ENCODE peak calls at places on chromosomes 2 and 18, in ten cellular contexts. One of them, this sample, is unnamed.

GRCh38 chr18:45248240-45248903 is 366.9 kb upstream of the SLC14A2 start:
- ATAC-seq in left cardiac atrium: peak
- ATAC-seq in activated CD8-positive, alpha-beta T cell treated with anti-CD3 and anti-CD28 coated beads, Interleukin-2, amount 10 ng/mL, durations not matched to agents 7 days and 5 days: no peak
- ATAC-seq in foreskin keratinocyte: no peak
- ATAC-seq in right lobe of liver: peak
- ATAC-seq in pancreas: peak
- ATAC-seq in HepG2: no peak
- ATAC-seq in activated CD4-positive, CD25-positive, alpha-beta regulatory T cell treated with anti-CD3 and anti-CD28 coated beads, Interleukin-2, amount 50 U/mL, for 24 hours: no peak
- ATAC-seq in right cardiac atrium: peak
- ATAC-seq in naive thymus-derived CD8-positive, alpha-beta T cell: no peak
- ATAC-seq in this sample: no peak

GRCh38 chr2:171878481-171878993 is 15.5 kb downstream of the SLC25A12 start:
- ATAC-seq in activated CD8-positive, alpha-beta T cell treated with anti-CD3 and anti-CD28 coated beads, Interleukin-2, amount 10 ng/mL, durations not matched to agents 7 days and 5 days: no peak
- ATAC-seq in right cardiac atrium: peak
- ATAC-seq in left cardiac atrium: peak
- ATAC-seq in naive thymus-derived CD8-positive, alpha-beta T cell: no peak
- ATAC-seq in activated CD4-positive, CD25-positive, alpha-beta regulatory T cell treated with anti-CD3 and anti-CD28 coated beads, Interleukin-2, amount 50 U/mL, for 24 hours: no peak
- ATAC-seq in foreskin keratinocyte: peak
- ATAC-seq in HepG2: peak
- ATAC-seq in pancreas: peak
- ATAC-seq in right lobe of liver: no peak
- ATAC-seq in this sample: no peak

GRCh38 chr2:18991177-18992168 is 366.9 kb downstream of the OSR1 start:
- ATAC-seq in right lobe of liver: peak
- ATAC-seq in left cardiac atrium: peak
- ATAC-seq in HepG2: no peak
- ATAC-seq in foreskin keratinocyte: peak
- ATAC-seq in naive thymus-derived CD8-positive, alpha-beta T cell: no peak
- ATAC-seq in activated CD8-positive, alpha-beta T cell treated with anti-CD3 and anti-CD28 coated beads, Interleukin-2, amount 10 ng/mL, durations not matched to agents 7 days and 5 days: no peak
- ATAC-seq in pancreas: peak
- ATAC-seq in activated CD4-positive, CD25-positive, alpha-beta regulatory T cell treated with anti-CD3 and anti-CD28 coated beads, Interleukin-2, amount 50 U/mL, for 24 hours: no peak
- ATAC-seq in right cardiac atrium: peak
- ATAC-seq in this sample: no peak

GRCh38 chr2:26740890-26741302 is 23.2 kb upstream of the SLC35F6 start:
- ATAC-seq in right lobe of liver: no peak
- ATAC-seq in HepG2: no peak
- ATAC-seq in foreskin keratinocyte: peak
- ATAC-seq in pancreas: no peak
- ATAC-seq in naive thymus-derived CD8-positive, alpha-beta T cell: peak
- ATAC-seq in activated CD4-positive, CD25-positive, alpha-beta regulatory T cell treated with anti-CD3 and anti-CD28 coated beads, Interleukin-2, amount 50 U/mL, for 24 hours: peak
- ATAC-seq in right cardiac atrium: no peak
- ATAC-seq in left cardiac atrium: peak
- ATAC-seq in activated CD8-positive, alpha-beta T cell treated with anti-CD3 and anti-CD28 coated beads, Interleukin-2, amount 10 ng/mL, durations not matched to agents 7 days and 5 days: peak
- ATAC-seq in this sample: peak

GRCh38 chr2:223956267-223956666 is 996 bp upstream of the MRPL44 start:
- ATAC-seq in activated CD8-positive, alpha-beta T cell treated with anti-CD3 and anti-CD28 coated beads, Interleukin-2, amount 10 ng/mL, durations not matched to agents 7 days and 5 days: no peak
- ATAC-seq in naive thymus-derived CD8-positive, alpha-beta T cell: no peak
- ATAC-seq in pancreas: no peak
- ATAC-seq in HepG2: no peak
- ATAC-seq in activated CD4-positive, CD25-positive, alpha-beta regulatory T cell treated with anti-CD3 and anti-CD28 coated beads, Interleukin-2, amount 50 U/mL, for 24 hours: no peak
- ATAC-seq in foreskin keratinocyte: peak
- ATAC-seq in right cardiac atrium: no peak
- ATAC-seq in right lobe of liver: no peak
- ATAC-seq in left cardiac atrium: no peak
- ATAC-seq in this sample: no peak

GRCh38 chr2:148540022-148540421 is 104.5 kb upstream of the EPC2 start:
- ATAC-seq in right cardiac atrium: no peak
- ATAC-seq in left cardiac atrium: no peak
- ATAC-seq in HepG2: peak
- ATAC-seq in foreskin keratinocyte: no peak
- ATAC-seq in right lobe of liver: peak
- ATAC-seq in activated CD4-positive, CD25-positive, alpha-beta regulatory T cell treated with anti-CD3 and anti-CD28 coated beads, Interleukin-2, amount 50 U/mL, for 24 hours: no peak
- ATAC-seq in naive thymus-derived CD8-positive, alpha-beta T cell: peak
- ATAC-seq in activated CD8-positive, alpha-beta T cell treated with anti-CD3 and anti-CD28 coated beads, Interleukin-2, amount 10 ng/mL, durations not matched to agents 7 days and 5 days: peak
- ATAC-seq in pancreas: no peak
- ATAC-seq in this sample: no peak

GRCh38 chr2:24539258-24539657 is 48.2 kb downstream of the NCOA1 start:
- ATAC-seq in activated CD4-positive, CD25-positive, alpha-beta regulatory T cell treated with anti-CD3 and anti-CD28 coated beads, Interleukin-2, amount 50 U/mL, for 24 hours: no peak
- ATAC-seq in naive thymus-derived CD8-positive, alpha-beta T cell: no peak
- ATAC-seq in right lobe of liver: no peak
- ATAC-seq in activated CD8-positive, alpha-beta T cell treated with anti-CD3 and anti-CD28 coated beads, Interleukin-2, amount 10 ng/mL, durations not matched to agents 7 days and 5 days: no peak
- ATAC-seq in right cardiac atrium: no peak
- ATAC-seq in foreskin keratinocyte: no peak
- ATAC-seq in HepG2: no peak
- ATAC-seq in pancreas: no peak
- ATAC-seq in left cardiac atrium: no peak
- ATAC-seq in this sample: no peak

GRCh38 chr2:12824771-12825363 is 108.1 kb downstream of the TRIB2 start:
- ATAC-seq in activated CD8-positive, alpha-beta T cell treated with anti-CD3 and anti-CD28 coated beads, Interleukin-2, amount 10 ng/mL, durations not matched to agents 7 days and 5 days: no peak
- ATAC-seq in naive thymus-derived CD8-positive, alpha-beta T cell: no peak
- ATAC-seq in right lobe of liver: peak
- ATAC-seq in activated CD4-positive, CD25-positive, alpha-beta regulatory T cell treated with anti-CD3 and anti-CD28 coated beads, Interleukin-2, amount 50 U/mL, for 24 hours: no peak
- ATAC-seq in foreskin keratinocyte: no peak
- ATAC-seq in pancreas: peak
- ATAC-seq in HepG2: no peak
- ATAC-seq in left cardiac atrium: peak
- ATAC-seq in right cardiac atrium: peak
- ATAC-seq in this sample: no peak

GRCh38 chr2:237882510-237883481 is 23.4 kb downstream of the RAMP1 start:
- ATAC-seq in activated CD4-positive, CD25-positive, alpha-beta regulatory T cell treated with anti-CD3 and anti-CD28 coated beads, Interleukin-2, amount 50 U/mL, for 24 hours: no peak
- ATAC-seq in left cardiac atrium: no peak
- ATAC-seq in right lobe of liver: no peak
- ATAC-seq in pancreas: peak
- ATAC-seq in right cardiac atrium: no peak
- ATAC-seq in foreskin keratinocyte: no peak
- ATAC-seq in naive thymus-derived CD8-positive, alpha-beta T cell: no peak
- ATAC-seq in activated CD8-positive, alpha-beta T cell treated with anti-CD3 and anti-CD28 coated beads, Interleukin-2, amount 10 ng/mL, durations not matched to agents 7 days and 5 days: no peak
- ATAC-seq in HepG2: no peak
- ATAC-seq in this sample: no peak

GRCh38 chr2:184698476-184698875 is 100.1 kb downstream of the ZNF804A start:
- ATAC-seq in activated CD4-positive, CD25-positive, alpha-beta regulatory T cell treated with anti-CD3 and anti-CD28 coated beads, Interleukin-2, amount 50 U/mL, for 24 hours: no peak
- ATAC-seq in foreskin keratinocyte: no peak
- ATAC-seq in activated CD8-positive, alpha-beta T cell treated with anti-CD3 and anti-CD28 coated beads, Interleukin-2, amount 10 ng/mL, durations not matched to agents 7 days and 5 days: no peak
- ATAC-seq in pancreas: no peak
- ATAC-seq in left cardiac atrium: no peak
- ATAC-seq in right lobe of liver: no peak
- ATAC-seq in naive thymus-derived CD8-positive, alpha-beta T cell: no peak
- ATAC-seq in right cardiac atrium: no peak
- ATAC-seq in HepG2: no peak
- ATAC-seq in this sample: no peak

GRCh38 chr2:230907361-230908093 is 17.5 kb downstream of the GPR55 start:
- ATAC-seq in foreskin keratinocyte: no peak
- ATAC-seq in activated CD8-positive, alpha-beta T cell treated with anti-CD3 and anti-CD28 coated beads, Interleukin-2, amount 10 ng/mL, durations not matched to agents 7 days and 5 days: no peak
- ATAC-seq in naive thymus-derived CD8-positive, alpha-beta T cell: no peak
- ATAC-seq in left cardiac atrium: no peak
- ATAC-seq in HepG2: no peak
- ATAC-seq in right lobe of liver: no peak
- ATAC-seq in activated CD4-positive, CD25-positive, alpha-beta regulatory T cell treated with anti-CD3 and anti-CD28 coated beads, Interleukin-2, amount 50 U/mL, for 24 hours: no peak
- ATAC-seq in right cardiac atrium: no peak
- ATAC-seq in pancreas: no peak
- ATAC-seq in this sample: no peak

GRCh38 chr18:8536226-8536625 is 73.0 kb upstream of the RAB12 start:
- ATAC-seq in right cardiac atrium: no peak
- ATAC-seq in HepG2: peak
- ATAC-seq in left cardiac atrium: no peak
- ATAC-seq in right lobe of liver: no peak
- ATAC-seq in pancreas: no peak
- ATAC-seq in foreskin keratinocyte: peak
- ATAC-seq in activated CD4-positive, CD25-positive, alpha-beta regulatory T cell treated with anti-CD3 and anti-CD28 coated beads, Interleukin-2, amount 50 U/mL, for 24 hours: no peak
- ATAC-seq in activated CD8-positive, alpha-beta T cell treated with anti-CD3 and anti-CD28 coated beads, Interleukin-2, amount 10 ng/mL, durations not matched to agents 7 days and 5 days: no peak
- ATAC-seq in naive thymus-derived CD8-positive, alpha-beta T cell: no peak
- ATAC-seq in this sample: no peak

This sample was measured in stimulated activated memory B cell treated with anti-CD40 and anti-IgM and Interleukin-4, amounts not matched to agents 10 μg/mL and 1 μg/mL and 100 μg/mL, for 72 hours.